ENCODE peak calls at places on chromosomes 5 and 9, in seven cellular contexts. S, B, W, Z, P, T and F are unnamed samples.

GRCh38 chr9:133995012-133995896 is 3.1 kb upstream of the VAV2 start:
- DNase-seq in Z (no peak), P (no peak), W (no peak), B (no peak), S (peak; percentile 47), T (no peak), F (peak; percentile 68)

GRCh38 chr5:91042225-91042624 is 340.9 kb downstream of the ARRDC3 start:
- DNase-seq in Z (no peak), P (no peak), T (no peak), W (no peak), S (no peak), B (no peak), F (no peak)

GRCh38 chr9:104961701-104962359 is 33.9 kb upstream of the ABCA1 start:
- DNase-seq in Z (no peak), W (no peak), P (no peak), T (no peak), S (no peak), B (no peak), F (no peak)

GRCh38 chr5:153807796-153808195 is 230.9 kb downstream of the FAM114A2 start:
- DNase-seq in W (no peak), B (no peak), Z (no peak), P (no peak), T (no peak), S (no peak), F (no peak)

GRCh38 chr5:67963789-67964519 is 251.6 kb upstream of the PIK3R1 start:
- DNase-seq in Z (no peak), T (no peak), B (no peak), W (no peak), P (no peak), S (no peak), F (no peak)

GRCh38 chr9:78856144-78856543 is 559.2 kb downstream of the PSAT1 start:
- DNase-seq in S (no peak), B (no peak), Z (no peak), P (no peak), T (no peak), W (no peak), F (peak; percentile 6)

GRCh38 chr9:89502038-89502601 is 4.2 kb upstream of the SEMA4D start:
- DNase-seq in Z (no peak), W (no peak), S (no peak), B (no peak), T (no peak), P (no peak), F (no peak)

GRCh38 chr5:154437281-154437965 is 8.4 kb upstream of the SAP30L start:
- DNase-seq in Z (no peak), P (no peak), B (no peak), W (no peak), T (no peak), S (no peak), F (no peak)

GRCh38 chr9:5799314-5799713 is 33.6 kb downstream of the ERMP1 start:
- DNase-seq in W (no peak), B (no peak), P (no peak), S (peak; percentile 28), T (no peak), Z (no peak), F (peak; percentile 38)

GRCh38 chr5:72790188-72790587 is 26.3 kb upstream of the TNPO1 start:
- DNase-seq in S (no peak), T (no peak), P (no peak), B (no peak), Z (no peak), W (no peak), F (no peak)

GRCh38 chr5:139016186-139016585 is 141.1 kb upstream of the LRRTM2 start:
- DNase-seq in Z (no peak), S (no peak), T (no peak), P (no peak), B (no peak), W (no peak), F (no peak)

GRCh38 chr5:140266471-140267200 is 36.3 kb downstream of the PFDN1 start:
- DNase-seq in P (no peak), S (no peak), B (no peak), T (no peak), Z (no peak), W (no peak), F (no peak)

GRCh38 chr5:1437452-1437851 is 7.8 kb downstream of the SLC6A3 start:
- DNase-seq in B (peak; percentile 13), S (peak; percentile 41), W (peak; percentile 41), Z (no peak), T (no peak), P (no peak), F (peak; percentile 42)

GRCh38 chr9:94867281-94867841 is 140.9 kb downstream of the AOPEP start:
- DNase-seq in P (no peak), S (peak; percentile 89), T (no peak), W (peak; percentile 36), B (no peak), Z (no peak), F (peak; percentile 17)

GRCh38 chr5:86152988-86153560 is 464.7 kb upstream of the COX7C start:
- DNase-seq in T (no peak), S (no peak), P (no peak), W (no peak), B (no peak), Z (no peak), F (no peak)

GRCh38 chr9:37509536-37509935 is 23.8 kb downstream of the POLR1E start:
- DNase-seq in P (no peak), T (no peak), W (no peak), S (no peak), B (no peak), Z (no peak), F (no peak)

GRCh38 chr5:165328856-165329255 is 1823.4 kb downstream of the MAT2B start:
- DNase-seq in S (no peak), P (no peak), B (no peak), W (no peak), Z (no peak), T (no peak), F (no peak)

GRCh38 chr5:179854356-179854755 is 4.3 kb downstream of the MRNIP start:
- DNase-seq in B (no peak), S (no peak), W (no peak), T (no peak), Z (no peak), P (no peak), F (no peak)

DNA sequence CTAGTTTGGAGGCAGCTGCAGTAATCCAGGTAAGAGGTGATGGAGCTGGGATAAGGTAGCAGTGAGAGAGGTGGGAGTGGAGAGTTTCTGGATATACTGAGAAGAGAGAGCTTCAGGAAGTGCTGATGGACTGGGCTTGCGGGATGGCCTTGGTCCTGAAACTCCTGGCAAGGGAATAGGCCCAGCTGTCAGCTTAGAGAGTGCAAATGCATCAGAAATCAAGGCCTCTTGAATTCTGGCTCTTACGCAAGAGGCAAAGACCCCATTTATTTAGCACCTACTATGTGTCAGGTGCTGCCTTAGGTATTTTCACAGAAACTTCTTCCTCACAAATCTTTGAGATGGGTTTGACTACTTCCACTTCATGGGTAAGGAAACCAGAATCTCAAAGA is 227.2 kb upstream of the MAP3K1 start:
- DNase-seq in S (no peak), W (no peak), T (no peak), Z (no peak), B (no peak), P (no peak), F (no peak)
- TF ChIP-seq TAF1 in S (no peak), W (no peak), T (no peak), Z (no peak), B (no peak), P (no peak), F (no peak)

DNA sequence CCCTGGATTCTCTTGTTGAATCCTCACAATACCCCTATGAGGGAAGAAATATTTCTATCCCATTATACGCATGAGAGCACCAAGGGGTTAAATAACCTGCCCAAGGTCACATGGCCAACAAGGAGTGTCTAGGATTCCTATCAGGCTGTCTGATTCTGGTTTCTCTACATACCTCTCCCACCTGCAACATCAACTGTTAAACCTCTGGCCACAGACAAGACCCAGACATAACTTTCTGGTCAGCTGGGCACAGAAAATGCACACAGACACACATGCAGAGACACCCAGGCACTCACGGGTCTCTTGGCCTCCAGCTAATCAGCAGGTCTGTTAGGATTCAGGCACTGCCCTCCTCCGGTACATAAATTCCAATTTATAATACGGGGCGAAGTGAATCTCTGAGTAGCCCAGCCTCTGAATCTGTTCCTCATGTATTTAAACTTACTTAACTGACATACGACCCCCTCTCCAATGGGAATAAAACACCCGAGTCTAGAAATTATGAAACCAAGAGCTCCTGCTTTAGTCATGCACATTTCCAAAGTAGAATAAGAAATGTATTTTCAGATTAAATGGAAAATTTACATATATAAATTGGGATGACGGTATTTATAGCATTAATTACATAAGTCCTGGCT is 1.5 kb downstream of the SEPTIN8 start:
- DNase-seq in W (no peak), T (no peak), P (no peak), B (no peak), Z (no peak), S (no peak), F (no peak)
- TF ChIP-seq TAF1 in W (peak; percentile 2), T (no peak), P (no peak), B (no peak), Z (no peak), S (no peak), F (no peak)

DNA sequence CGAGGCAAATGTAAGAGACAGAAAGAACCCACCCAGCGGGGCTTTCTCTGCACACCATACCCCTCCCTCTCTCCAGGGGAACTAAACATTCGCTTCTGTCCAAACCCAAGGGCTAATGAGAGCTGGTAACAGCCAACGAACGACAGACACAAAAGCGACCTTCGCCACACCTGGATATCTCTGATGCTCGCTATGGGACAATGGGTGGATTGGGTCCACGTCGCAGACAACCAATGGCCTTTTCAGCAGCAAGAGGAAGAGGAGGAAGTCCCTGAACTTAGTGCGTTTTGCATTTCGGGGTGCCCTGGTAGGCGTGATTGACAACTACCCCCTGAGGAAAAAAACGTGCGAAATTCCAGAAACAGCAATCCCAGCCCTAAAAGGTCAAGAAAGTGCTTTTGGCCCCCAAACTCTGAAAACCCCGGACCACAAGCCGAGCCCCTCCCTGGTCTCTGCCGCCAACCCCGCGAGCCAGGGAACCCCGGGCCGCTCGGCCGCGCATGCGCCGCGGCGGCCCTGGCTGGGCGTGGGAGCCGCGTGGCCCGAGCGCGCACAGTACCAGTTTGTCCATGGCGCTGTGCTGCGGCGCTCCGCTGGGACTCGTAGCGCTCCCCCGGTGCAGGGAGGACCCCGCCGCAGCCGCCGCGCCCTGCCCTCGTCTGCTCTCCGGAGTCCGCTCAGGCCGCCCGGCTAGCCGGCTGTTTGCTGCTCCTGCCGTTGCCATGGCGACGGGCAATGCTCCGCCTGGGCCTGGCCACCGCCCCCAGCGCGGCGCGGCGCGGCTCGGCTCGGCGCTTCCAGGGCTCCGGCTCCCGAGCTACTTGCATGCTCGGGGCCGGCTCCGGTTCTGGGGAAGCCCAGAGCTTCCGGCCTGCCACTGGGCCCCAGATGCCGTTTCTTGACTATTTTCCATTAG is 66.9 kb upstream of the DNAH5 start:
- DNase-seq in P (peak; percentile 71), Z (peak; percentile 60), B (peak; percentile 79), T (no peak), W (peak; percentile 88), S (peak; percentile 78), F (peak; percentile 93)
- TF ChIP-seq TAF1 in P (no peak), Z (no peak), B (peak; percentile 63), T (no peak), W (no peak), S (no peak), F (peak; percentile 19)

DNA sequence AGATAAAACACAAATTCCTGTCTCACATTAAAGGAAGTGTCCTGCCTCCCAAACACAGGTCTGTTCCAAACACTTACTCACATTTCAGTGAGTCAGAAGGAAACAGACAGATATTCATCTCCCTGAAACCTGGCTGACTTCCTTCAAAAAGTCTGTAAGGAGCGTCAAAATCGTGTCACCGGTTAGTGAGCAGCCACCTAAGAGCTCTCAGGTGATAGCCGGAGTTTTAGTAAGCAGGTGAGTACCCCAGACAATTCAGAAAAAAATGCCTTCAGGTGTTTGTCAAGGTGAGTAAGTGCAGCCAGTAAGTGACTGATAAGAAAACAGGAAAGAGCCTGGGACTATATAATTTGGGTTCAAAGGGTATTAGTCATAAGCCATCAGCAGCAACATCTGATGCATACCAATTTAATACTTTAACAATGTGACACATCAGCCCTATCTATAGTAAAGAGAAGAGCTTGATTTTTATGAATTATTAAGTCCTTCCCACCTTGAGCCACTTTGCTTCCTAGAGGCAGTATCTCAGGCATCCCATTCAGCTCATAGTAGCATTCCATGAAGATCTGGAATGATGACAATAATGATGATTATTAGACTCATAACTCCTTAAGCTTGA is 1.3 kb upstream of the ITGA2 start:
- DNase-seq in T (no peak), S (peak; percentile 48), P (no peak), B (no peak), Z (no peak), W (no peak), F (no peak)
- TF ChIP-seq TAF1 in T (no peak), S (no peak), P (no peak), B (no peak), Z (no peak), W (no peak), F (peak; percentile 9)